ENCODE peak calls at places on chromosomes 6 and 20, in five cellular contexts. W is A549; N is NCI-H748 treated with DMSO at 0.1 percent for 48 hours; O is CD8-positive, alpha-beta T cell; Q is pons. F is an unnamed sample.

GRCh38 chr20:17663040-17663399 is 19.0 kb downstream of the RRBP1 start:
- DNase-seq in W (no peak), N (no peak), O (no peak), Q (peak; percentile 84), F (no peak)

GRCh38 chr6:142341855-142342330 is 40.1 kb downstream of the ADGRG6 start:
- DNase-seq in W (no peak), N (no peak), O (no peak), Q (no peak), F (no peak)

GRCh38 chr20:44255942-44256341 is 8.8 kb downstream of the GDAP1L1 start:
- DNase-seq in W (no peak), N (no peak), O (no peak), Q (no peak), F (no peak)

GRCh38 chr20:51400051-51400926 is 142.2 kb downstream of the NFATC2 start:
- DNase-seq in W (no peak), N (no peak), O (peak; percentile 29), Q (peak; percentile 69), F (no peak)

GRCh38 chr20:50151034-50151743 is 2.3 kb downstream of the PEDS1 start:
- DNase-seq in W (no peak), N (no peak), O (no peak), Q (no peak), F (no peak)

GRCh38 chr6:17281100-17281496 is at the start of gene RBM24:
- DNase-seq in W (no peak), N (peak; percentile 24), O (no peak), Q (no peak), F (no peak)

GRCh38 chr6:63904844-63905243 is 269.2 kb downstream of the PHF3 start:
- DNase-seq in W (no peak), N (no peak), O (no peak), Q (no peak), F (no peak)

GRCh38 chr6:37283786-37284185 is 25.8 kb upstream of the TMEM217 start:
- DNase-seq in W (no peak), N (no peak), O (no peak), Q (peak; percentile 64), F (peak; percentile 61)

GRCh38 chr6:161796726-161797125 is 522.9 kb upstream of the AGPAT4 start:
- DNase-seq in W (no peak), N (no peak), O (no peak), Q (no peak), F (no peak)

GRCh38 chr6:108948252-108948651 is 100.0 kb downstream of the ARMC2 start:
- DNase-seq in W (no peak), N (no peak), O (no peak), Q (no peak), F (no peak)

GRCh38 chr20:53623454-53624206 is 30.0 kb upstream of the ZNF217 start:
- DNase-seq in W (peak; percentile 71), N (no peak), O (no peak), Q (peak; percentile 71), F (no peak)

GRCh38 chr20:48595495-48596475 is 232.0 kb downstream of the PREX1 start:
- DNase-seq in W (no peak), N (no peak), O (no peak), Q (no peak), F (no peak)

F was measured in thoracic aorta.